ENCODE peak calls at places on chromosome 21, in six cellular contexts. U is ascending aorta, N is dorsolateral prefrontal cortex, F is epithelial cell of esophagus, X is Peyer's patch, E is endodermal cell. M is an unnamed sample.

GRCh38 chr21:43703068-43703880 is 15.7 kb upstream of the PDXK start:
- DNase-seq in U (peak), N (no peak), F (peak), X (peak), E (peak), M (peak)

GRCh38 chr21:42465008-42465878 is 30.8 kb downstream of the RSPH1 start:
- DNase-seq in U (no peak), N (no peak), F (peak), X (no peak), E (peak), M (no peak)

GRCh38 chr21:33078907-33079582 is 9.1 kb downstream of the OLIG1 start:
- DNase-seq in U (no peak), N (peak), F (peak), X (no peak), E (no peak), M (peak)

GRCh38 chr21:37005548-37006242 is 807 bp upstream of the RIPPLY3 start:
- DNase-seq in U (no peak), N (no peak), F (no peak), X (no peak), E (no peak), M (no peak)

GRCh38 chr21:38326899-38327298 is 70.1 kb downstream of the KCNJ15 start:
- DNase-seq in U (no peak), N (no peak), F (no peak), X (no peak), E (no peak), M (no peak)

GRCh38 chr21:17793675-17794123 is 25.5 kb downstream of the C21orf91 start:
- DNase-seq in U (no peak), N (no peak), F (no peak), X (no peak), E (no peak), M (no peak)

GRCh38 chr21:33360871-33361602 is 36.3 kb downstream of the IFNAR1 start:
- DNase-seq in U (peak), N (peak), F (peak), X (peak), E (peak), M (no peak)

GRCh38 chr21:42786884-42787283 is 92.5 kb downstream of the WDR4 start:
- DNase-seq in U (no peak), N (no peak), F (no peak), X (no peak), E (no peak), M (no peak)

GRCh38 chr21:32392299-32392879 is 423 bp downstream of the URB1 start:
- DNase-seq in U (no peak), N (no peak), F (peak), X (no peak), E (no peak), M (no peak)

GRCh38 chr21:26798856-26799751 is 46.1 kb downstream of the ADAMTS1 start:
- DNase-seq in U (no peak), N (no peak), F (peak), X (no peak), E (no peak), M (no peak)

GRCh38 chr21:31005019-31005418 is 33.3 kb downstream of the KRTAP19-8 start:
- DNase-seq in U (no peak), N (no peak), F (no peak), X (no peak), E (no peak), M (no peak)

GRCh38 chr21:34990842-34991241 is 58.3 kb downstream of the RUNX1 start:
- DNase-seq in U (no peak), N (no peak), F (no peak), X (no peak), E (no peak), M (no peak)

GRCh38 chr21:25341981-25342380 is 265.3 kb downstream of the MRPL39 start:
- DNase-seq in U (no peak), N (no peak), F (no peak), X (no peak), E (no peak), M (no peak)

GRCh38 chr21:38289697-38290096 is 32.9 kb downstream of the KCNJ15 start:
- DNase-seq in U (no peak), N (no peak), F (peak), X (no peak), E (no peak), M (peak)

GRCh38 chr21:36980280-36981048 is 14.0 kb upstream of the HLCS start:
- DNase-seq in U (no peak), N (peak), F (peak), X (no peak), E (peak), M (no peak)

GRCh38 chr21:34845521-34846213 is 176.9 kb downstream of the CLIC6 start:
- DNase-seq in U (peak), N (no peak), F (peak), X (no peak), E (peak), M (peak)

GRCh38 chr21:36709868-36710728 is 11.2 kb downstream of the SIM2 start:
- DNase-seq in U (peak), N (no peak), F (no peak), X (no peak), E (peak), M (no peak)

GRCh38 chr21:41169701-41170100 is 1.7 kb downstream of the BACE2 start:
- DNase-seq in U (no peak), N (no peak), F (no peak), X (no peak), E (no peak), M (peak)

GRCh38 chr21:41169258-41169576 is 1.3 kb downstream of the BACE2 start:
- DNase-seq in U (no peak), N (no peak), F (no peak), X (no peak), E (no peak), M (no peak)

GRCh38 chr21:41168391-41169257 is 664 bp downstream of the BACE2 start:
- DNase-seq in U (peak), N (peak), F (peak), X (peak), E (peak), M (peak)

GRCh38 chr21:41171210-41171609 is 3.2 kb downstream of the BACE2 start:
- DNase-seq in U (peak), N (no peak), F (peak), X (no peak), E (no peak), M (peak)

DNA sequence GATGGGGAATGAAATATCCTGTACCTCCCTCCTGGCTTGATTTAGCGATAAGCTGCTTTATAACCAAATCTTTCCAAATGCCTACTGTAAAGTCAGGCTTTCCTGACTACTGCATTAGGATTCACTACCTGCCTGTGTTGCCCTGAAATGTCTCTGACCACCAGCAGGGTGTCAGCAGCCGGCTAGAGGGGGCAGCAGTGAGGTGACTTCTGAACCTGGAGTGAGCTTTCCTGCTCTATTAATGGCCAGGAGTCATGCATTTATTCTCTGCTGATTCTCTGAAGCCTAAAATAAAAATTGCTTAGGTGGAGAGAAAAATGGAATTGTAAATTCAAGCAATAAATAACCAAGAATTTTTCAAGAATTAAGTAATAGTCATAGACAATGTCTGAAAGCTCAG is 2.5 kb downstream of the BACE2 start:
- DNase-seq in U (peak), N (no peak), F (peak), X (no peak), E (peak), M (peak)
- TF ChIP-seq CTCF in U (peak), N (peak), F (peak), X (peak), E (peak), M (peak)

GRCh38 chr21:20942523-20942922 is 55.7 kb upstream of the NCAM2 start:
- DNase-seq in U (no peak), N (no peak), F (no peak), X (no peak), E (no peak), M (no peak)

GRCh38 chr21:20946701-20947100 is 51.5 kb upstream of the NCAM2 start:
- DNase-seq in U (no peak), N (no peak), F (no peak), X (no peak), E (no peak), M (no peak)

GRCh38 chr21:20943476-20944085 is 54.6 kb upstream of the NCAM2 start:
- DNase-seq in U (no peak), N (no peak), F (no peak), X (no peak), E (no peak), M (no peak)
- H3K4me3 ChIP-seq in U (no peak), N (no peak), F (no peak), X (no peak), E (no peak), M (no peak)

GRCh38 chr21:39726133-39726532 is 18.9 kb upstream of the IGSF5 start:
- DNase-seq in U (no peak), N (no peak), F (no peak), X (no peak), E (no peak), M (no peak)
- TF ChIP-seq CTCF in U (no peak), N (no peak), F (no peak), X (no peak), E (peak), M (peak)

GRCh38 chr21:45248893-45249381 is 38.8 kb downstream of the POFUT2 start:
- DNase-seq in U (peak), N (no peak), F (no peak), X (no peak), E (peak), M (no peak)
- H3K4me3 ChIP-seq in U (peak), N (no peak), F (no peak), X (peak), E (no peak), M (peak)

GRCh38 chr21:21324297-21324696 is 326.1 kb downstream of the NCAM2 start:
- DNase-seq in U (no peak), N (no peak), F (no peak), X (no peak), E (peak), M (no peak)
- TF ChIP-seq CTCF in U (no peak), N (no peak), F (no peak), X (no peak), E (peak), M (no peak)

GRCh38 chr21:14617040-14617393 is 70.9 kb upstream of the SAMSN1 start:
- DNase-seq in U (no peak), N (no peak), F (no peak), X (no peak), E (peak), M (no peak)

GRCh38 chr21:14616303-14617039 is 70.4 kb upstream of the SAMSN1 start:
- DNase-seq in U (no peak), N (no peak), F (peak), X (no peak), E (no peak), M (no peak)

GRCh38 chr21:14609274-14609673 is 63.2 kb upstream of the SAMSN1 start:
- DNase-seq in U (no peak), N (no peak), F (no peak), X (no peak), E (no peak), M (no peak)

GRCh38 chr21:14614287-14614686 is 68.2 kb upstream of the SAMSN1 start:
- DNase-seq in U (no peak), N (no peak), F (no peak), X (no peak), E (no peak), M (no peak)

DNA sequence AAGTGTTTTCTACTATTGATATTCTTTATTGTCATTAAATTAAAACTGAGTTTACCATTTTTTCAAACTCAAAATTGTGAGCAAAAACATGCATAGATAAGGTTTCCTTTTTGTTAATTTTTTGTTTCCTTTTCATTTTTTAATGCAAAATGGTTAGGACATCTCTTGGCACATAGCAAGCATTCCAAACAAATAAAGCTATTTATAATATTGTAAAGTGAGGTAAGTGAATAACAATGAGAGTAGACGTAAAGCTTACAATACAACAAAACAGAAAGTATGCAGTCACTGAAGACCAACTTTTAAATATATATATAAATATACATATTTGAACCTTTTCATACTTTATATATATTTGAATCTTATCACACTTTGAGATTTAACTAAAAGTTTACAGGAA is 67.4 kb upstream of the SAMSN1 start:
- DNase-seq in U (no peak), N (no peak), F (no peak), X (no peak), E (no peak), M (no peak)
- H3K4me3 ChIP-seq in U (no peak), N (no peak), F (no peak), X (no peak), E (no peak), M (no peak)

GRCh38 chr21:41069305-41069642 is 98.7 kb upstream of the BACE2 start:
- DNase-seq in U (no peak), N (no peak), F (no peak), X (no peak), E (no peak), M (no peak)

GRCh38 chr21:41074607-41075184 is 93.3 kb upstream of the BACE2 start:
- DNase-seq in U (no peak), N (no peak), F (no peak), X (no peak), E (no peak), M (no peak)

GRCh38 chr21:41068411-41069304 is 99.3 kb upstream of the BACE2 start:
- DNase-seq in U (peak), N (peak), F (peak), X (peak), E (peak), M (peak)

GRCh38 chr21:41075668-41076463 is 92.1 kb upstream of the BACE2 start:
- DNase-seq in U (no peak), N (no peak), F (no peak), X (no peak), E (no peak), M (no peak)

GRCh38 chr21:41071410-41071809 is 96.5 kb upstream of the BACE2 start:
- DNase-seq in U (no peak), N (no peak), F (no peak), X (no peak), E (peak), M (no peak)
- TF ChIP-seq CTCF in U (no peak), N (no peak), F (peak), X (no peak), E (peak), M (peak)

M was measured in retinal pigment epithelial cell.